ENCODE peak calls at places on chromosomes 5 and 9, in five cellular contexts. One of them, this sample, is unnamed. For H3K36me3, the result is how much of the 10 kb centered on the place peaks cover.

GRCh38 chr5:150358261-150359095 is 981 bp downstream of the TCOF1 start:
- DNase-seq in MM.1S: no peak
- DNase-seq in tibial nerve: no peak
- DNase-seq in fibroblast of lung: peak
- DNase-seq in K562: no peak
- DNase-seq in this sample: no peak

GRCh38 chr5:73417307-73418035 is 31.1 kb downstream of the FOXD1 start:
- DNase-seq in MM.1S: no peak
- DNase-seq in tibial nerve: peak
- DNase-seq in fibroblast of lung: peak
- DNase-seq in K562: no peak
- DNase-seq in this sample: no peak

GRCh38 chr9:130682490-130683121 is 11.0 kb upstream of the EXOSC2 start:
- DNase-seq in MM.1S: peak
- DNase-seq in tibial nerve: peak
- DNase-seq in fibroblast of lung: peak
- DNase-seq in K562: peak
- DNase-seq in this sample: no peak

GRCh38 chr5:124156408-124157027 is 589.9 kb downstream of the ZNF608 start:
- DNase-seq in MM.1S: no peak
- DNase-seq in tibial nerve: no peak
- DNase-seq in fibroblast of lung: peak
- DNase-seq in K562: no peak
- DNase-seq in this sample: no peak

GRCh38 chr5:159913048-159913447 is 3.2 kb upstream of the ADRA1B start:
- DNase-seq in MM.1S: no peak
- DNase-seq in tibial nerve: no peak
- DNase-seq in fibroblast of lung: peak
- DNase-seq in K562: no peak
- DNase-seq in this sample: no peak

GRCh38 chr9:80030801-80031200 is 459.0 kb downstream of the TLE4 start:
- DNase-seq in MM.1S: no peak
- DNase-seq in tibial nerve: no peak
- DNase-seq in fibroblast of lung: no peak
- DNase-seq in K562: no peak
- DNase-seq in this sample: no peak

GRCh38 chr5:74903165-74903787 is 37.1 kb upstream of the FAM169A start:
- DNase-seq in MM.1S: peak
- DNase-seq in tibial nerve: no peak
- DNase-seq in fibroblast of lung: no peak
- DNase-seq in K562: peak
- DNase-seq in this sample: peak

GRCh38 chr9:4657426-4658159 is 4.5 kb upstream of the PLPP6 start:
- DNase-seq in MM.1S: no peak
- DNase-seq in tibial nerve: no peak
- DNase-seq in fibroblast of lung: no peak
- DNase-seq in K562: no peak
- DNase-seq in this sample: no peak

GRCh38 chr9:131276891-131277672 is 772 bp upstream of the FAM78A start:
- DNase-seq in MM.1S: peak
- DNase-seq in tibial nerve: no peak
- DNase-seq in fibroblast of lung: no peak
- DNase-seq in K562: peak
- DNase-seq in this sample: peak

GRCh38 chr5:149471406-149472183 is 79.6 kb downstream of the CSNK1A1 start:
- DNase-seq in MM.1S: no peak
- DNase-seq in tibial nerve: no peak
- DNase-seq in fibroblast of lung: peak
- DNase-seq in K562: peak
- DNase-seq in this sample: no peak

GRCh38 chr5:147902606-147903115 is 3.7 kb downstream of the C5orf46 start:
- DNase-seq in MM.1S: no peak
- DNase-seq in tibial nerve: no peak
- DNase-seq in fibroblast of lung: no peak
- DNase-seq in K562: no peak
- DNase-seq in this sample: no peak

GRCh38 chr9:27131731-27132130 is 22.7 kb downstream of the TEK start:
- DNase-seq in MM.1S: no peak
- DNase-seq in tibial nerve: no peak
- DNase-seq in fibroblast of lung: peak
- DNase-seq in K562: no peak
- DNase-seq in this sample: no peak

GRCh38 chr9:127200106-127200862 is 64.3 kb upstream of the GARNL3 start:
- DNase-seq in MM.1S: no peak
- DNase-seq in tibial nerve: no peak
- DNase-seq in fibroblast of lung: no peak
- DNase-seq in K562: no peak
- DNase-seq in this sample: no peak

GRCh38 chr5:142548739-142549275 is 137.1 kb downstream of the FGF1 start:
- DNase-seq in MM.1S: peak
- DNase-seq in tibial nerve: peak
- DNase-seq in fibroblast of lung: peak
- DNase-seq in K562: peak
- DNase-seq in this sample: peak

GRCh38 chr9:84668204-84669007 is 1.1 kb upstream of the NTRK2 start:
- DNase-seq in MM.1S: peak
- DNase-seq in tibial nerve: peak
- DNase-seq in fibroblast of lung: peak
- DNase-seq in K562: no peak
- DNase-seq in this sample: peak

GRCh38 chr9:89878003-89878411 is 273.2 kb downstream of the GADD45G start:
- DNase-seq in MM.1S: no peak
- DNase-seq in tibial nerve: no peak
- DNase-seq in fibroblast of lung: no peak
- DNase-seq in K562: no peak
- DNase-seq in this sample: no peak

GRCh38 chr9:16815042-16815441 is 55.4 kb downstream of the BNC2 start:
- DNase-seq in MM.1S: no peak
- DNase-seq in tibial nerve: no peak
- DNase-seq in fibroblast of lung: no peak
- DNase-seq in K562: no peak
- DNase-seq in this sample: no peak

GRCh38 chr9:110555971-110556370 is 23.6 kb downstream of the SVEP1 start:
- DNase-seq in MM.1S: no peak
- DNase-seq in tibial nerve: peak
- DNase-seq in fibroblast of lung: peak
- DNase-seq in K562: no peak
- DNase-seq in this sample: no peak

GRCh38 chr5:31581498-31582099 is 49.5 kb downstream of the C5orf22 start:
- DNase-seq in MM.1S: peak
- DNase-seq in tibial nerve: no peak
- DNase-seq in fibroblast of lung: peak
- DNase-seq in K562: peak
- DNase-seq in this sample: no peak

GRCh38 chr5:57621624-57622023 is 139.0 kb upstream of the ACTBL2 start:
- DNase-seq in MM.1S: no peak
- DNase-seq in tibial nerve: no peak
- DNase-seq in fibroblast of lung: no peak
- DNase-seq in K562: no peak
- DNase-seq in this sample: no peak

GRCh38 chr9:71518045-71518888 is 250.0 kb downstream of the CEMIP2 start:
- DNase-seq in MM.1S: peak
- DNase-seq in tibial nerve: no peak
- DNase-seq in fibroblast of lung: peak
- DNase-seq in K562: no peak
- DNase-seq in this sample: no peak

GRCh38 chr5:80268916-80269315 is 13.1 kb upstream of the SERINC5 start:
- DNase-seq in MM.1S: no peak
- DNase-seq in tibial nerve: no peak
- DNase-seq in fibroblast of lung: no peak
- DNase-seq in K562: no peak
- DNase-seq in this sample: no peak

GRCh38 chr9:95857122-95857521 is 18.4 kb upstream of the ERCC6L2 start:
- DNase-seq in MM.1S: no peak
- DNase-seq in tibial nerve: no peak
- DNase-seq in fibroblast of lung: peak
- DNase-seq in K562: peak
- DNase-seq in this sample: no peak

GRCh38 chr9:125538092-125538473 is 168.9 kb downstream of the MAPKAP1 start:
- DNase-seq in MM.1S: no peak
- DNase-seq in tibial nerve: no peak
- DNase-seq in fibroblast of lung: peak
- DNase-seq in K562: peak
- DNase-seq in this sample: no peak

GRCh38 chr5:79742549-79743136 is 53.0 kb downstream of the CMYA5 start:
- DNase-seq in MM.1S: no peak
- DNase-seq in tibial nerve: no peak
- DNase-seq in fibroblast of lung: no peak
- DNase-seq in K562: no peak
- DNase-seq in this sample: no peak

GRCh38 chr9:93197670-93198069 is 13.7 kb downstream of the WNK2 start:
- DNase-seq in MM.1S: no peak
- DNase-seq in tibial nerve: no peak
- DNase-seq in fibroblast of lung: no peak
- DNase-seq in K562: no peak
- DNase-seq in this sample: no peak

GRCh38 chr5:93674138-93674537 is 67.3 kb downstream of the POU5F2 start:
- DNase-seq in MM.1S: no peak
- DNase-seq in tibial nerve: no peak
- DNase-seq in fibroblast of lung: peak
- DNase-seq in K562: no peak
- DNase-seq in this sample: no peak

GRCh38 chr9:127424669-127424986 is 446 bp downstream of the ZNF79 start:
- DNase-seq in MM.1S: no peak
- DNase-seq in tibial nerve: no peak
- DNase-seq in fibroblast of lung: no peak
- DNase-seq in K562: peak
- DNase-seq in this sample: no peak

DNA sequence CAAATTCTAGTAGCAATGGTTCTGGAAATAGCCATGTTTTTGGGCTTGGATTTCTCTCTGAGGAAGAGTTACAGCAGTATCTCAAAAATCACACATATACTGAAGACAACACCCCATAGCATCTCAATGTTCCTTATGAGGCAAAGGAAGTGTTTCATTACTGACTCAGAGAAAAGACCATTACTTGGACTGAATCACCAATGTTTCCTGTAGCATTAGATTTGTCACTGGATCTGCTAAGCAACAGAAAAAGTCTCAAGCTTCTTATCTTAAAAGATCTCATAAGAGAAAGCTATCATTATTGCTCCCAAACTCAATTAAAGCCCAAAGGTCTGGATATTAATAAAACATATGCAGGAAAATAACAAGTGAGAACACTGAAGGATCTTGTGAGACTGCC is 272.4 kb downstream of the ADAMTS6 start:
- DNase-seq in MM.1S: no peak
- DNase-seq in tibial nerve: no peak
- DNase-seq in fibroblast of lung: peak
- DNase-seq in K562: no peak
- DNase-seq in this sample: no peak
- H3K36me3 ChIP-seq in MM.1S: under half
- H3K36me3 ChIP-seq in tibial nerve: under half
- H3K36me3 ChIP-seq in fibroblast of lung: under half
- H3K36me3 ChIP-seq in K562: under half
- H3K36me3 ChIP-seq in this sample: under half

DNA sequence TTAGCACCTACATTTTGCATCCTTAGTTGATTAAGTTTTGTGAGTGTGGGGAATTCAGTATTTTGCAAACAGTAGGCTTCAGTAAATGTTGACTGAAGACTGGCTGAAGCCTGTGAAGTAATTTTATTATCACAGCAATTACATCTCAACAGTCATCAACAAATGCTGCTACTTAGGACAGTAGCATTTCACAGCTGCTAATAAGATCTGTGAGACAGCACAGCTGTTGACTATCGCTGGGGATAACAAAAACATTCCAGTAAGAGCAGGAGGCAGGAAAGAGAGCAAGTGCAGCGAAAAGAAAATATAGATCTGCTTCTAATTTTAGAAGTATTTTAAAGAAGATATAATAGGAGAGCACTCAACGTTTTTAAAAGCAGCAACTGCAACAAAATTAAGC is 117.3 kb upstream of the FGF10 start:
- DNase-seq in MM.1S: no peak
- DNase-seq in tibial nerve: no peak
- DNase-seq in fibroblast of lung: no peak
- DNase-seq in K562: no peak
- DNase-seq in this sample: no peak
- TF ChIP-seq CTCF in MM.1S: no peak
- TF ChIP-seq CTCF in tibial nerve: no peak
- TF ChIP-seq CTCF in fibroblast of lung: no peak
- TF ChIP-seq CTCF in K562: no peak
- TF ChIP-seq CTCF in this sample: no peak

DNA sequence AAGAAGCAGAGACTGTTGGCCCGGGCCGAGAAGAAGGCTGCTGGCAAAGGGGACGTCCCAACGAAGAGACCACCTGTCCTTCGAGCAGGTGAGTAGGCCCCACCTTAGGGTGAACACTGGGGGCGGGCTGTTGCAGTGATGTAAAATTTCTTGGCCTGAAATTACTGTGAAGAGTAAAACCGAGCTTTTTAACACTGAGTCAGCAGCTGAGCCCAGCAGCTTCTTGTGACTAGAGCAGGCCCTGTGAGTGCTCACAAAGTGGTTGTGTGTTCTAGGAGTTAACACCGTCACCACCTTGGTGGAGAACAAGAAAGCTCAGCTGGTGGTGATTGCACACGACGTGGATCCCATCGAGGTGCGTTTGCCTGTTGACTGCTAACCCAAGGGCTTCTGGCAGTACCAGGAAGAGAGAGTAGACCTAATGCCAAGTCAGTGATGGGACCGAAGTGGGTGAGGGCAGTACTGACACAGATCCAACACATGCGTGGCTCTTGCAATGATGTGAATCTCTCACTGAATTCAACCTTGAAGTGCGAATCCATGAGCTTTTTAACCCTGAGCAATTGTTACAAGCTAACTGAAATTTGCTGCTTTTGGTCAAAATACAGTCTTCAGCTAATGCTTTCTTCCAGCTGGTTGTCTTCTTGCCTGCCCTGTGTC is 2.1 kb downstream of the RPL7A start:
- DNase-seq in MM.1S: no peak
- DNase-seq in tibial nerve: no peak
- DNase-seq in fibroblast of lung: no peak
- DNase-seq in K562: no peak
- DNase-seq in this sample: no peak
- H3K4me3 ChIP-seq in MM.1S: peak
- H3K4me3 ChIP-seq in tibial nerve: no peak
- H3K4me3 ChIP-seq in fibroblast of lung: peak
- H3K4me3 ChIP-seq in K562: peak
- H3K4me3 ChIP-seq in this sample: peak

DNA sequence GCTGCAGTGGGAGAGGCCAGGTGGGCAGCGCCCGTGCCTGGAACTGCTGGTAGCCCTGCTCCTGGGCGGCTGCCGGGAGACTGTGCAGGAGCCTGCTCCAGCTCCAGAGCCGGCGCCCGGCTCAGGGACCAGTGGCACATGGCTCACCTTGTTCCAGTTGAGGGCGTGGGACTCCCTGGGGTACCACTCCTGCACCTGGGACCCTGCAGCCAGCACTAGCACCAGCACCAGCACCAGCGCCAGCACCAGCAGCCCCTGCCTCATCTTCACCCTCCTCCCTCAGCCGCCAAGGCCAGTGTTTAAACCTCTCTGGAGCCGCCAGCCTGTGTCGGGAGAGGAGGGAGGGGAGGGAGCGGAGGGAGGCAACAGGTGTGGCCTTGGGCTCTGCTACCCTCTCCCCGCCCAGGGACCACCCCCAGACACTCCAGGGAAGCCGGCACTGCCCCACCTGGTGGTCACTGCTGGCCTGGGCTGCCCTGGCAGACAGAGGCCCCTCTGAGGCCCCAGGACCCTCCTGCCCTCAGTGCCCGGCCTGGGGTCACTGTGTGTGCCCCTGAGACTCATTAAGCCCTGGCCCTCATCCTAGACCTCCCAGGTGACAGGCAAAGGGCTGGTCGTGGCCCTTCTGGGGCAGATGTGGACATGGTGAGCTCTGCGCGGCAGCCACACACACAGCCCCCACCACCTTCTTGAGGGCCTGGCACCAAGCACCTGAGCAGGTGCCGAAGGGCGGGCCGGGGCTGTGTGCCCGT is at the start of gene LCN10:
- DNase-seq in MM.1S: no peak
- DNase-seq in tibial nerve: no peak
- DNase-seq in fibroblast of lung: no peak
- DNase-seq in K562: no peak
- DNase-seq in this sample: no peak
- H3K36me3 ChIP-seq in MM.1S: under half
- H3K36me3 ChIP-seq in tibial nerve: under half
- H3K36me3 ChIP-seq in fibroblast of lung: under half
- H3K36me3 ChIP-seq in K562: under half
- H3K36me3 ChIP-seq in this sample: under half

This sample was measured in GM06990.